ENCODE peak calls at places on chromosomes 6 and 20, in six cellular contexts. I is Caco-2; V is activated naive CD4-positive, alpha-beta T cell treated with anti-CD3 and anti-CD28 coated beads for 36 hours; D is GM12892; Q is renal cortical epithelial cell; N is T-cell. K is an unnamed sample.

GRCh38 chr6:47371875-47372255 is 62.2 kb upstream of the TNFRSF21 start:
- DNase-seq in V (no peak), D (no peak), Q (no peak), N (no peak), I (no peak), K (no peak)

GRCh38 chr20:1211954-1212497 is 8.8 kb downstream of the C20orf202 start:
- DNase-seq in Q (no peak), V (no peak), I (no peak), N (no peak), D (no peak), K (no peak)

GRCh38 chr20:46903256-46903655 is 8.6 kb downstream of the EYA2 start:
- DNase-seq in V (no peak), I (no peak), N (no peak), Q (no peak), D (no peak), K (no peak)

GRCh38 chr20:43987018-43987417 is 72.4 kb downstream of the TOX2 start:
- DNase-seq in I (no peak), Q (no peak), N (no peak), V (no peak), D (no peak), K (no peak)

GRCh38 chr6:135189344-135189743 is 8.2 kb downstream of the MYB start:
- DNase-seq in D (no peak), Q (no peak), I (no peak), V (no peak), N (no peak), K (no peak)

GRCh38 chr6:25874118-25874517 is at the start of gene SLC17A3:
- DNase-seq in D (no peak), N (no peak), V (no peak), I (no peak), Q (peak; percentile 92), K (no peak)

GRCh38 chr20:23602261-23602660 is 3.5 kb downstream of the CST9 start:
- DNase-seq in N (no peak), V (no peak), I (no peak), D (no peak), Q (no peak), K (no peak)

GRCh38 chr6:157235600-157236039 is 87.7 kb downstream of the TMEM242 start:
- DNase-seq in D (peak; percentile 40), I (no peak), V (peak; percentile 70), Q (no peak), N (peak; percentile 48), K (peak; percentile 27)

GRCh38 chr6:147135211-147135672 is 69.0 kb upstream of the STXBP5 start:
- DNase-seq in I (no peak), D (no peak), N (no peak), V (no peak), Q (peak; percentile 72), K (peak; percentile 62)

GRCh38 chr6:148624025-148624424 is 122.8 kb upstream of the UST start:
- DNase-seq in I (no peak), D (no peak), N (no peak), V (no peak), Q (no peak), K (no peak)

K was measured in astrocyte of the spinal cord.